ENCODE peak calls at places on chromosomes 2 and 18, in four cellular contexts. H, Z, M and L are unnamed samples.

GRCh38 chr2:237590272-237591020 is at the start of gene RAB17:
- DNase-seq in M (no peak), Z (peak), H (no peak), L (no peak)

GRCh38 chr2:34949316-34949715 is 1350.2 kb upstream of the FAM98A start:
- DNase-seq in H (no peak), M (no peak), Z (no peak), L (no peak)

GRCh38 chr2:130966149-130967019 is 126.9 kb downstream of the FAM168B start:
- DNase-seq in M (no peak), H (no peak), Z (no peak), L (no peak)

GRCh38 chr2:237627463-237628321 is at the start of gene LRRFIP1:
- DNase-seq in H (no peak), M (no peak), Z (no peak), L (peak)

GRCh38 chr18:80246656-80247402 is 485 bp downstream of the PARD6G start:
- DNase-seq in H (no peak), Z (no peak), M (no peak), L (no peak)

GRCh38 chr2:146844226-146844990 is 1000.4 kb upstream of the ACVR2A start:
- DNase-seq in H (no peak), Z (no peak), M (no peak), L (no peak)

GRCh38 chr18:48850891-48851302 is 99.9 kb downstream of the SMAD7 start:
- DNase-seq in Z (no peak), H (no peak), M (no peak), L (no peak)

GRCh38 chr18:22485808-22486244 is 68.1 kb upstream of the CTAGE1 start:
- DNase-seq in M (no peak), Z (no peak), H (no peak), L (no peak)

GRCh38 chr2:10923007-10923372 is 11.3 kb downstream of the KCNF1 start:
- DNase-seq in H (no peak), M (no peak), Z (no peak), L (no peak)

GRCh38 chr18:34787931-34788532 is 77.9 kb downstream of the DTNA start:
- DNase-seq in M (no peak), Z (peak), H (peak), L (no peak)

GRCh38 chr2:231946241-231946814 is 15.2 kb upstream of the DIS3L2 start:
- DNase-seq in H (no peak), M (no peak), Z (no peak), L (no peak)

GRCh38 chr2:115757286-115757685 is 1314.8 kb downstream of the DPP10 start:
- DNase-seq in H (no peak), M (no peak), Z (no peak), L (no peak)

GRCh38 chr2:36355157-36355889 is at the start of gene CRIM1:
- DNase-seq in H (no peak), Z (no peak), M (no peak), L (peak)